ENCODE peak calls at places on chromosomes 3 and 15, in four cellular contexts. J, N, L and H are unnamed samples.

GRCh38 chr3:30658328-30659052 is 52.1 kb downstream of the TGFBR2 start:
- DNase-seq in J (peak), N (no peak), L (peak), H (peak)

GRCh38 chr15:45429974-45430792 is 51.8 kb upstream of the GATM start:
- DNase-seq in J (peak), N (no peak), L (peak), H (peak)

GRCh38 chr15:91898843-91899242 is 45.3 kb downstream of the SLCO3A1 start:
- DNase-seq in J (no peak), N (no peak), L (no peak), H (no peak)

GRCh38 chr3:99625643-99626414 is 12.6 kb upstream of the COL8A1 start:
- DNase-seq in J (no peak), N (no peak), L (no peak), H (no peak)

GRCh38 chr3:110419571-110419970 is 652.0 kb upstream of the NECTIN3 start:
- DNase-seq in J (no peak), N (no peak), L (no peak), H (no peak)

GRCh38 chr15:80498652-80499051 is 94.5 kb downstream of the ARNT2 start:
- DNase-seq in J (no peak), N (no peak), L (no peak), H (no peak)

GRCh38 chr15:90665288-90666134 is 51.6 kb upstream of the BLM start:
- DNase-seq in J (peak), N (no peak), L (peak), H (peak)

GRCh38 chr3:182710557-182711157 is 82.6 kb upstream of the ATP11B start:
- DNase-seq in J (no peak), N (no peak), L (no peak), H (peak)

GRCh38 chr3:150107429-150108175 is 136.9 kb upstream of the PFN2 start:
- DNase-seq in J (no peak), N (no peak), L (no peak), H (no peak)

GRCh38 chr3:17258823-17259436 is 374.2 kb downstream of the PLCL2 start:
- DNase-seq in J (peak), N (no peak), L (peak), H (peak)

GRCh38 chr3:7144696-7145308 is 283.9 kb downstream of the GRM7 start:
- DNase-seq in J (peak), N (no peak), L (no peak), H (peak)

GRCh38 chr3:174859756-174860155 is 622 bp downstream of the NAALADL2 start:
- DNase-seq in J (no peak), N (no peak), L (no peak), H (peak)

GRCh38 chr15:63509933-63510547 is 5.6 kb downstream of the USP3 start:
- DNase-seq in J (no peak), N (no peak), L (no peak), H (no peak)

GRCh38 chr15:85354432-85354831 is 26.0 kb upstream of the AKAP13 start:
- DNase-seq in J (no peak), N (no peak), L (no peak), H (no peak)